ENCODE peak calls at places on chromosomes 2 and 18, in ten cellular contexts. X is AG04450, H is fibroblast of mammary gland, N is spleen, R is dorsolateral prefrontal cortex, U is heart left ventricle, G is astrocyte of the cerebellum, J is transverse colon, O is activated B cell treated with CpG ODN at 0.5 μM for 24 hours, B is HFF-Myc. Y is an unnamed sample.

GRCh38 chr2:218618102-218618860 is 10.6 kb downstream of the PLCD4 start:
- DNase-seq in H (peak), J (no peak), U (no peak), G (no peak), N (no peak), X (no peak), R (no peak), O (no peak), B (no peak), Y (no peak)

GRCh38 chr18:79533591-79533990 is 137.9 kb downstream of the NFATC1 start:
- DNase-seq in G (no peak), J (peak), X (no peak), O (no peak), R (peak), N (no peak), U (no peak), H (no peak), B (no peak), Y (no peak)

GRCh38 chr2:28842042-28842441 is 28.1 kb downstream of the TRMT61B start:
- DNase-seq in B (no peak), X (no peak), U (no peak), H (no peak), O (no peak), N (no peak), J (no peak), R (no peak), G (no peak), Y (no peak)

GRCh38 chr2:117835990-117836760 is 21.7 kb downstream of the DDX18 start:
- DNase-seq in U (peak), R (peak), J (peak), H (peak), O (peak), N (peak), B (peak), G (peak), X (peak), Y (peak)

GRCh38 chr18:21735452-21736015 is 5.1 kb upstream of the MIB1 start:
- DNase-seq in H (peak), N (peak), R (no peak), G (no peak), U (peak), O (no peak), B (no peak), X (no peak), J (peak), Y (peak)

GRCh38 chr2:239259603-239260298 is 141.1 kb downstream of the HDAC4 start:
- DNase-seq in H (no peak), J (peak), X (no peak), B (no peak), N (peak), R (peak), O (no peak), U (no peak), G (no peak), Y (no peak)

GRCh38 chr2:99748344-99748743 is 258.5 kb upstream of the REV1 start:
- DNase-seq in R (no peak), H (no peak), U (no peak), N (no peak), X (no peak), J (no peak), O (no peak), G (no peak), B (no peak), Y (no peak)

GRCh38 chr2:209334188-209335017 is 89.4 kb upstream of the MAP2 start:
- DNase-seq in J (peak), B (peak), R (peak), G (peak), U (peak), H (peak), N (no peak), X (peak), O (no peak), Y (peak)

GRCh38 chr18:37199741-37200140 is 365.9 kb downstream of the CELF4 start:
- DNase-seq in U (no peak), J (no peak), X (no peak), H (no peak), O (no peak), R (no peak), N (no peak), G (peak), B (no peak), Y (no peak)

GRCh38 chr18:58303363-58303762 is 259.3 kb downstream of the NEDD4L start:
- DNase-seq in B (no peak), N (no peak), R (no peak), O (no peak), J (no peak), H (no peak), G (no peak), X (no peak), U (no peak), Y (no peak)

GRCh38 chr2:231199219-231199618 is 788 bp downstream of the ARMC9 start:
- DNase-seq in R (no peak), B (no peak), U (no peak), O (no peak), J (no peak), N (no peak), G (no peak), X (no peak), H (peak), Y (no peak)

GRCh38 chr2:96404446-96405373 is 69.1 kb downstream of the NCAPH start:
- DNase-seq in U (peak), X (no peak), B (no peak), R (peak), O (no peak), J (peak), G (no peak), H (no peak), N (no peak), Y (no peak)

DNA sequence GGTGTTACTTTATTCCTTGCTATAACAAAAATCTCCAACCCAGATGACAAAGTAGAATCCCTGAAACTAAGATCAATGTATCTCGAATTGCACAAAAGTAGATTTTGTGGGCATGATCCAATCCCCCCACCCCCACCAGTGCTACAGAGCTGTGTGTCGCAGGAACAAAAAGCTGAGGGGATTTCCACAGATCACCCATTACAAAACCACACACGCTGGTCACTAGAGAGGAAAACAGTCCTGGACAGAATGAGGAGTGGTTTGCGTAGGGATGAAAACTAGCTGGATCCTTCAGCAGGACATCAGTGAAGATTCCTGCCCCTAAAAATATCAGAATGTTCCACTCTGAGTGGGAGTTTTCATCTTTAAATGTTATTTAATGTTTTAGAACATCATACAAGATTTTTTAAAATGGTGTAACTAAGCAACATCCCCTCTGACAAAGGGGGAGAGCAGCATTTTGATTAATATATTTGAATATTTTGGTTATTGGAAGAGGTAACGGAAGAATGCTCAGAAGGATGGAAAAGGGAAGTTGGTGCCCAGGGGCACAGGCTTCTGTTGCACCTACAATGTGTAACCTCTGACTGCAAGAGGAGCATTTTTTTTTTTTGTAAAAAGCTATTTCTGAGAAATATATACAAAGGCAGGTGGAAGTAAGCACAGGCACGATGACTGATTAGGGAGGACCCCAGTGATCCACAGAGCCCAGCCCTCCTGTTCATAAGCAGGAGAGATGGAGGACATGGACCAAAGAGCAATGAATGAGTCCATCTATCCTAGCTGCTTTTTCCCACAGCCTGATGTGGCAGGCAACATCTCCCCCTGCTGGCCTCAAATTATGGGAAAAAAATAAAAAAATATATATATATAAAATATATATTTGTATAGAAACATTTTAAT is 165.6 kb upstream of the STK17B start:
- DNase-seq in G (peak), X (no peak), B (no peak), U (no peak), R (no peak), H (peak), O (no peak), N (no peak), J (peak), Y (peak)
- TF ChIP-seq CTCF in G (peak), X (peak), B (peak), U (peak), R (peak), H (peak), O (no peak), N (no peak), J (peak), Y (peak)

GRCh38 chr2:174522553-174522952 is 35.7 kb upstream of the GPR155 start:
- DNase-seq in R (no peak), X (no peak), O (no peak), J (no peak), G (no peak), B (no peak), N (no peak), U (no peak), H (peak), Y (no peak)
- TF ChIP-seq CTCF in R (peak), X (peak), O (no peak), J (no peak), G (no peak), B (no peak), N (no peak), U (peak), H (peak), Y (peak)

DNA sequence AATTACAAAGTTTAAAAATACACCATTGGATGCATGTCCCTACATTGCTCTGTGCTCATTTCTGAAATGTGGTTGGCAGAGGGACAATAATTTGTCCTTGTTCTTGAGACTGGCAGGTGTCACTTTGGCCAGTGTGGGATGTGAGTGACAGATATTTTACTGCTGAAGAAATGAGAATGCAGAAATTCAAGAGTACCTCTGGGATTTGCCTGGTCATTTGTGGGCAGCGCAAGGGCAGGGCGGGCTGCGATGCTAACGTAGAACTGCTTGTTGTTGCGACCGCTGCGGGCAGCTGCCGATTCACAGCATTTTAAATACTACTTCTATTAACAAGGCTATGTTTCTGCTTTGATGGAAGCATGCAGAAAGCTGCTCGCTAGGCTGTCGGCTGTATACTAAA is 268.6 kb downstream of the FIGN start:
- DNase-seq in B (no peak), R (peak), H (peak), U (no peak), O (no peak), X (no peak), N (no peak), G (no peak), J (no peak), Y (no peak)
- TF ChIP-seq CTCF in B (no peak), R (no peak), H (no peak), U (no peak), O (no peak), X (no peak), N (no peak), G (no peak), J (no peak), Y (no peak)

GRCh38 chr18:49510393-49511115 is 23.5 kb upstream of the C18orf32 start:
- DNase-seq in H (peak), U (peak), N (no peak), R (peak), G (no peak), O (peak), J (peak), X (no peak), B (no peak), Y (peak)
- TF ChIP-seq CTCF in H (peak), U (peak), N (peak), R (peak), G (peak), O (no peak), J (peak), X (peak), B (peak), Y (peak)

GRCh38 chr18:13680612-13681011 is 45.7 kb downstream of the FAM210A start:
- DNase-seq in H (peak), J (no peak), N (no peak), U (peak), X (no peak), G (no peak), B (no peak), O (no peak), R (no peak), Y (no peak)
- TF ChIP-seq CTCF in H (peak), J (peak), N (no peak), U (peak), X (peak), G (peak), B (peak), O (no peak), R (peak), Y (no peak)

GRCh38 chr2:3422161-3422767 is 42.8 kb downstream of the TRAPPC12 start:
- DNase-seq in N (no peak), G (no peak), R (no peak), X (no peak), O (no peak), H (no peak), U (no peak), B (no peak), J (no peak), Y (no peak)

GRCh38 chr2:3426615-3427014 is 47.1 kb downstream of the TRAPPC12 start:
- DNase-seq in U (no peak), H (no peak), G (no peak), R (no peak), O (no peak), B (no peak), N (no peak), X (no peak), J (no peak), Y (no peak)

GRCh38 chr2:3423492-3424170 is 44.1 kb downstream of the TRAPPC12 start:
- DNase-seq in U (peak), N (peak), O (peak), J (peak), R (no peak), X (no peak), B (no peak), H (peak), G (no peak), Y (peak)

GRCh38 chr2:3421541-3421940 is 42.0 kb downstream of the TRAPPC12 start:
- DNase-seq in H (no peak), N (no peak), G (no peak), R (no peak), B (no peak), U (no peak), O (no peak), X (no peak), J (no peak), Y (no peak)

GRCh38 chr2:3424171-3424795 is 44.8 kb downstream of the TRAPPC12 start:
- DNase-seq in R (no peak), H (no peak), U (no peak), B (no peak), N (no peak), O (no peak), X (no peak), J (no peak), G (no peak), Y (no peak)
- TF ChIP-seq CTCF in R (no peak), H (no peak), U (no peak), B (no peak), N (no peak), O (no peak), X (no peak), J (peak), G (no peak), Y (no peak)

GRCh38 chr18:28766027-28766426 is 589.1 kb upstream of the CDH2 start:
- DNase-seq in H (peak), O (no peak), R (no peak), G (no peak), U (no peak), B (no peak), J (no peak), X (no peak), N (no peak), Y (no peak)
- TF ChIP-seq CTCF in H (no peak), O (no peak), R (no peak), G (no peak), U (no peak), B (no peak), J (no peak), X (no peak), N (no peak), Y (no peak)

DNA sequence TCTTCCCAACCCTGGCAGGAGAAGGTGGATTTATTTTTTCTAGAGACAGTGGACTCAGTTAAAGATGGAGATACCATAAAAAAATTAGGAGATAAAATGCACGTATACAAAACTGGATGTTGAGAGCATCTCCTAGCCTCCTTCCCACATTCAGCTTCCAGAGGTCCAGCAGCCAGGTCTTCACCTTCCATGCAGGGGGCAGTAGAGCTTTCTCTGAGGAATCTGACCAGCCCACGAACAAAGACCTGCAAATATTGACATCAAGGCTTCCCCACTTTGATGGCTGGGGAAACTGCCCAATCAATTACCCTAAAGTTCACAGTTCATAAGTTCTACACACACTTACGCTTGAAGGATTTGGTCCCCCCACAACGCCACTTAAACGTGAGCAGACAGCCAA is 24.5 kb downstream of the AQP4 start:
- DNase-seq in R (no peak), N (no peak), U (no peak), H (no peak), J (no peak), G (no peak), O (no peak), X (no peak), B (no peak), Y (no peak)
- TF ChIP-seq CTCF in R (no peak), N (no peak), U (no peak), H (no peak), J (no peak), G (no peak), O (no peak), X (no peak), B (no peak), Y (no peak)

GRCh38 chr2:241218131-241219029 is 29.9 kb downstream of the ANO7 start:
- DNase-seq in H (peak), O (peak), G (no peak), X (no peak), N (peak), J (peak), B (no peak), R (no peak), U (peak), Y (no peak)
- TF ChIP-seq CTCF in H (no peak), O (no peak), G (no peak), X (peak), N (no peak), J (no peak), B (no peak), R (no peak), U (no peak), Y (peak)

GRCh38 chr2:108963057-108963456 is 26.0 kb downstream of the EDAR start:
- DNase-seq in G (no peak), O (no peak), R (no peak), X (no peak), B (no peak), H (no peak), J (no peak), N (no peak), U (no peak), Y (no peak)

GRCh38 chr2:108958632-108959341 is 30.2 kb downstream of the EDAR start:
- DNase-seq in G (no peak), O (no peak), B (no peak), J (no peak), X (no peak), U (peak), R (no peak), N (no peak), H (no peak), Y (no peak)

GRCh38 chr2:108958002-108958401 is 31.0 kb downstream of the EDAR start:
- DNase-seq in X (no peak), J (peak), N (no peak), H (no peak), O (no peak), R (no peak), B (no peak), G (no peak), U (no peak), Y (no peak)

GRCh38 chr2:108959401-108959800 is 29.6 kb downstream of the EDAR start:
- DNase-seq in H (peak), G (peak), J (no peak), B (no peak), O (no peak), N (no peak), R (no peak), U (no peak), X (no peak), Y (no peak)

GRCh38 chr2:108960006-108960405 is 29.0 kb downstream of the EDAR start:
- DNase-seq in H (no peak), O (no peak), X (no peak), N (no peak), J (no peak), G (no peak), B (no peak), R (no peak), U (no peak), Y (no peak)
- TF ChIP-seq CTCF in H (no peak), O (no peak), X (peak), N (no peak), J (peak), G (peak), B (peak), R (no peak), U (no peak), Y (peak)